ENCODE peak calls at places on chromosomes 12 and 14, in six cellular contexts. B is activated B cell treated with CpG ODN at 0.5 μM for 24 hours, M is ascending aorta, G is OCI-LY7, W is adrenal gland, L is foreskin fibroblast. F is an unnamed sample.

GRCh38 chr12:6540181-6540877 is 6.0 kb downstream of the GAPDH start:
- DNase-seq in B (no peak), M (peak; percentile 83), G (peak; percentile 83), W (peak; percentile 93), L (peak; percentile 95), F (peak; percentile 66)

GRCh38 chr14:56046999-56047398 is 71.2 kb upstream of the PELI2 start:
- DNase-seq in B (no peak), M (no peak), G (no peak), W (no peak), L (no peak), F (no peak)

GRCh38 chr14:104467641-104468040 is 111.9 kb upstream of the C14orf180 start:
- DNase-seq in B (no peak), M (no peak), G (no peak), W (peak; percentile 21), L (no peak), F (no peak)

GRCh38 chr12:127351481-127352010 is 915.4 kb upstream of the TMEM132C start:
- DNase-seq in B (no peak), M (no peak), G (no peak), W (no peak), L (no peak), F (no peak)

GRCh38 chr14:22471545-22472121 is 117.4 kb downstream of the DAD1 start:
- DNase-seq in B (no peak), M (no peak), G (peak; percentile 84), W (peak; percentile 61), L (peak; percentile 5), F (no peak)

GRCh38 chr14:89926709-89927108 is 27.8 kb downstream of the EFCAB11 start:
- DNase-seq in B (no peak), M (no peak), G (no peak), W (no peak), L (no peak), F (no peak)

GRCh38 chr12:12278899-12279298 is 12.1 kb upstream of the LRP6 start:
- DNase-seq in B (no peak), M (no peak), G (no peak), W (no peak), L (no peak), F (no peak)

GRCh38 chr12:117125769-117126168 is 26.6 kb upstream of the TESC start:
- DNase-seq in B (no peak), M (no peak), G (no peak), W (no peak), L (no peak), F (no peak)

GRCh38 chr12:78306236-78306635 is 475.5 kb downstream of the NAV3 start:
- DNase-seq in B (no peak), M (no peak), G (no peak), W (no peak), L (no peak), F (no peak)

GRCh38 chr12:25449007-25449406 is 104.1 kb downstream of the LMNTD1 start:
- DNase-seq in B (no peak), M (no peak), G (no peak), W (no peak), L (no peak), F (no peak)

GRCh38 chr12:15322164-15323054 is at the start of gene PTPRO:
- DNase-seq in B (no peak), M (no peak), G (no peak), W (no peak), L (no peak), F (no peak)

GRCh38 chr12:113889806-113890581 is 76.1 kb downstream of the RBM19 start:
- DNase-seq in B (no peak), M (no peak), G (no peak), W (no peak), L (no peak), F (no peak)

GRCh38 chr12:44709166-44709565 is 166.9 kb downstream of the NELL2 start:
- DNase-seq in B (no peak), M (no peak), G (no peak), W (no peak), L (no peak), F (no peak)

GRCh38 chr14:98210045-98210678 is 1061.8 kb downstream of the BCL11B start:
- DNase-seq in B (no peak), M (no peak), G (no peak), W (no peak), L (no peak), F (no peak)

GRCh38 chr14:71554323-71554722 is 377.9 kb upstream of the RGS6 start:
- DNase-seq in B (no peak), M (no peak), G (peak; percentile 51), W (no peak), L (no peak), F (peak; percentile 31)

GRCh38 chr14:39113685-39114072 is 444 bp upstream of the GEMIN2 start:
- DNase-seq in B (no peak), M (no peak), G (no peak), W (no peak), L (no peak), F (no peak)

GRCh38 chr14:69354383-69355154 is 43.5 kb downstream of the ERH start:
- DNase-seq in B (peak; percentile 60), M (no peak), G (peak; percentile 86), W (no peak), L (no peak), F (peak; percentile 91)

GRCh38 chr12:59595097-59595496 is 732 bp upstream of the SLC16A7 start:
- DNase-seq in B (no peak), M (no peak), G (peak; percentile 20), W (no peak), L (no peak), F (no peak)

GRCh38 chr14:105853089-105853906 is 326.9 kb downstream of the TMEM121 start:
- DNase-seq in B (no peak), M (no peak), G (peak; percentile 67), W (peak; percentile 80), L (no peak), F (no peak)

GRCh38 chr12:102816816-102817434 is 100.1 kb downstream of the PAH start:
- DNase-seq in B (no peak), M (no peak), G (peak; percentile 27), W (no peak), L (no peak), F (peak; percentile 23)
- TF ChIP-seq CTCF in B (no peak), M (peak; percentile 36), G (peak; percentile 83), W (peak; percentile 57), L (peak; percentile 79), F (peak; percentile 36)

GRCh38 chr14:77032854-77033621 is 4.5 kb upstream of the IRF2BPL start:
- DNase-seq in B (peak; percentile 56), M (peak; percentile 82), G (peak; percentile 73), W (peak; percentile 98), L (peak; percentile 98), F (peak; percentile 77)
- TF ChIP-seq CTCF in B (no peak), M (peak; percentile 16), G (no peak), W (peak; percentile 53), L (no peak), F (peak; percentile 26)

GRCh38 chr14:65412189-65412846 is at the start of gene FUT8:
- DNase-seq in B (peak; percentile 93), M (peak; percentile 81), G (peak; percentile 95), W (peak; percentile 98), L (peak; percentile 98), F (peak; percentile 85)
- TF ChIP-seq CTCF in B (no peak), M (peak; percentile 60), G (peak; percentile 75), W (peak; percentile 64), L (peak; percentile 61), F (peak; percentile 55)

DNA sequence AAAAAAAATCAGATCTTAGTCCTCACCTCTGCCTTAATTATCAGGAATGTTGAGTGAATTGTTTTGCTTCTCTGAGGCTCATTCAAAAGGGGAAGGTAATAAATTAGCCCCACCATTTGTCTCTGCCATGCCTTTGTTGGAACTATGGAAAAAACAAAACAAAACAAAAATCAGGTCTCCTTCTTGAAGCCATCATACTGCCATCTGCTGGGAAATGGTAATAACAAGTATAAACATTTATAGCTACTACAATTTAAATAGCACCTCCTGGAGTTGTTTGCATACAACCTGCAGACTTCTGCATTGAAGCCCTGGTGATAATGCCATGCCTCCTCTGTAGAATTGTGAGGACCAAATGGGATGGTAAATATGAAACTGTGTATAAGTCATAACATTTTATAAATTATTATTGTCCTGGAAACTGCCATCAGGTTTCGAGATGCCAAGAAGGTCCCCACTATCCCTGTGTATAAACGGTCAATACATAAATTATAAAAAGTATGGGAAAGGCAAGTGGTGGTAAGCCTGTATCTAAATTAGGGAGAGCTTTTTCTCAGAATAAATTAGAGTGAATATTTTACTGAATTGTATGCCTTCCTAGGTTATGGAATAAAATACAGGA is 87.2 kb upstream of the FGD4 start:
- DNase-seq in B (no peak), M (no peak), G (peak; percentile 82), W (no peak), L (peak; percentile 33), F (peak; percentile 38)
- TF ChIP-seq CTCF in B (no peak), M (peak; percentile 48), G (peak; percentile 90), W (peak; percentile 58), L (peak; percentile 33), F (peak; percentile 40)

GRCh38 chr12:53325539-53326061 is 4.2 kb upstream of the AAAS start:
- DNase-seq in B (peak; percentile 34), M (no peak), G (peak; percentile 39), W (peak; percentile 61), L (no peak), F (no peak)

GRCh38 chr12:53327435-53328042 is 6.1 kb upstream of the AAAS start:
- DNase-seq in B (no peak), M (no peak), G (peak; percentile 38), W (no peak), L (no peak), F (no peak)

GRCh38 chr12:53326460-53327185 is 5.2 kb upstream of the AAAS start:
- DNase-seq in B (no peak), M (no peak), G (peak; percentile 12), W (no peak), L (no peak), F (no peak)

GRCh38 chr12:53324779-53325538 is 3.5 kb upstream of the AAAS start:
- DNase-seq in B (peak; percentile 76), M (peak; percentile 72), G (peak; percentile 92), W (peak; percentile 95), L (peak; percentile 94), F (peak; percentile 94)

DNA sequence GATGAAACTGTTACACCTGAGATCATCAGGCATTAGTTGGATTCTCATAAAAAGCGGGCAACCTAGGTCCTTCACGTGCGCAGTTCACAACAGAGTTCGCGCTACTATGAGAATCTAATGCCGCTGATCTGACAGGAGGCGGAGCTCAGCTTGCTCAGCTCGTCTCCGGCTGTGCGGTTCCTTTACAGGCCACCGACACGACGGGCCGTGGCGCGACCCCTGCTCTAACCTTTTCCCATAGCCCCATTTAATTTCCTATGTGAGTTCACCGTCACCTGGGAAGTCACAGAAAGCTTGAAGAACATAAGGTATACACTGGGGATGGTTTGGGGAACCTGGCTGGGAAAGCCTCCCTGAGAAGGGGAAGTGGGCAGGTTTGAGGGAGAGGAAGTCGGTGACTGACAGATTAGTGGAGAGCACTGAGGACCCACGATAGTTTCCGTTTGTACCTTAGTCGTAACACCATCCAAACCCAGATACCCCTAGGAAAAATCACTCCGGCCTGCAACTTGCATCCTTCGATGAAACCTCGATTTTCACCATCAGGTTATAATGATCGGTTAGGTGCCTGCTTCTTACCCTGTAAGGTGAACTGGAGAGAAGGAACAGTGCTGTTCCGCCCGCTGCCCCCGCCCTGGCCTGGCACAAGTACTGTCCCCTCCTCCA is 2.8 kb upstream of the AAAS start:
- DNase-seq in B (peak; percentile 55), M (no peak), G (peak; percentile 82), W (no peak), L (no peak), F (peak; percentile 76)
- TF ChIP-seq CTCF in B (no peak), M (no peak), G (no peak), W (no peak), L (no peak), F (no peak)